ENCODE peak calls at places on chromosomes 12 and 14, in four cellular contexts. One of them, this sample, is unnamed.

GRCh38 chr14:99195602-99196309 is 76.2 kb downstream of the BCL11B start:
- DNase-seq in Karpas-422: no peak
- DNase-seq in Kasumi-1: no peak
- DNase-seq in glomerular endothelial cell: no peak
- DNase-seq in this sample: no peak

GRCh38 chr12:105562727-105563072 is 232.2 kb downstream of the C12orf75 start:
- DNase-seq in Karpas-422: no peak
- DNase-seq in Kasumi-1: no peak
- DNase-seq in glomerular endothelial cell: no peak
- DNase-seq in this sample: no peak

GRCh38 chr12:57518920-57519757 is 1.2 kb downstream of the DDIT3 start:
- DNase-seq in Karpas-422: peak
- DNase-seq in Kasumi-1: no peak
- DNase-seq in glomerular endothelial cell: no peak
- DNase-seq in this sample: peak

GRCh38 chr14:38867561-38868150 is 235.4 kb downstream of the SEC23A start:
- DNase-seq in Karpas-422: peak
- DNase-seq in Kasumi-1: peak
- DNase-seq in glomerular endothelial cell: peak
- DNase-seq in this sample: peak

GRCh38 chr14:80629606-80630005 is 311.9 kb downstream of the CEP128 start:
- DNase-seq in Karpas-422: no peak
- DNase-seq in Kasumi-1: no peak
- DNase-seq in glomerular endothelial cell: no peak
- DNase-seq in this sample: no peak

GRCh38 chr12:40921563-40922163 is 229.4 kb downstream of the CNTN1 start:
- DNase-seq in Karpas-422: peak
- DNase-seq in Kasumi-1: peak
- DNase-seq in glomerular endothelial cell: peak
- DNase-seq in this sample: peak

GRCh38 chr14:103679351-103679750 is 35.9 kb downstream of the XRCC3 start:
- DNase-seq in Karpas-422: peak
- DNase-seq in Kasumi-1: peak
- DNase-seq in glomerular endothelial cell: peak
- DNase-seq in this sample: peak

GRCh38 chr14:23494223-23494622 is 24.7 kb downstream of the NGDN start:
- DNase-seq in Karpas-422: no peak
- DNase-seq in Kasumi-1: no peak
- DNase-seq in glomerular endothelial cell: no peak
- DNase-seq in this sample: no peak

GRCh38 chr12:1836854-1837411 is 16.6 kb downstream of the LRTM2 start:
- DNase-seq in Karpas-422: no peak
- DNase-seq in Kasumi-1: no peak
- DNase-seq in glomerular endothelial cell: no peak
- DNase-seq in this sample: no peak

GRCh38 chr12:663293-663871 is at the start of gene NINJ2:
- DNase-seq in Karpas-422: no peak
- DNase-seq in Kasumi-1: no peak
- DNase-seq in glomerular endothelial cell: no peak
- DNase-seq in this sample: no peak